ENCODE peak calls at places on chromosomes 13 and 19, in ten cellular contexts. M is fibroblast of the aortic adventitia; C is NCI-H524; Y is astrocyte of the hippocampus; P is kidney tubule cell; B is cardiac muscle cell; E is HS-27A; Q is D341Med; J is effector CD8-positive, alpha-beta T cell; G is activated naive CD4-positive, alpha-beta T cell treated with anti-CD3 and anti-CD28 coated beads, Interleukin-2, amount 10 ng/mL, durations not matched to agents 7 days and 5 days. O is an unnamed sample.

GRCh38 chr19:18868380-18869230 is 27.4 kb downstream of the CERS1 start:
- DNase-seq in M (no peak), C (no peak), Y (peak; percentile 46), P (no peak), B (peak; percentile 25), E (no peak), Q (no peak), J (no peak), G (no peak), O (no peak)

GRCh38 chr19:48090281-48090802 is 20.3 kb downstream of the PLA2G4C start:
- DNase-seq in M (no peak), C (no peak), Y (no peak), P (no peak), B (no peak), E (no peak), Q (no peak), J (no peak), G (no peak), O (no peak)

GRCh38 chr13:26719356-26719945 is 41.1 kb downstream of the GPR12 start:
- DNase-seq in M (peak; percentile 4), C (peak; percentile 95), Y (no peak), P (no peak), B (peak; percentile 6), E (no peak), Q (no peak), J (no peak), G (no peak), O (no peak)

GRCh38 chr13:106446011-106446410 is 89.5 kb downstream of the EFNB2 start:
- DNase-seq in M (no peak), C (no peak), Y (peak; percentile 31), P (peak; percentile 96), B (peak; percentile 19), E (no peak), Q (no peak), J (no peak), G (no peak), O (no peak)

GRCh38 chr19:18899624-18900560 is 3.9 kb upstream of the CERS1 start:
- DNase-seq in M (no peak), C (peak; percentile 14), Y (no peak), P (no peak), B (no peak), E (no peak), Q (no peak), J (no peak), G (no peak), O (no peak)

GRCh38 chr19:13150919-13151604 is 851 bp downstream of the IER2 start:
- DNase-seq in M (no peak), C (no peak), Y (no peak), P (no peak), B (peak; percentile 27), E (no peak), Q (no peak), J (peak; percentile 34), G (peak; percentile 48), O (no peak)

GRCh38 chr13:33649212-33649917 is 168.6 kb upstream of the RFC3 start:
- DNase-seq in M (no peak), C (no peak), Y (no peak), P (no peak), B (no peak), E (no peak), Q (no peak), J (no peak), G (no peak), O (no peak)

GRCh38 chr13:97826421-97826965 is 127.0 kb upstream of the IPO5 start:
- DNase-seq in M (no peak), C (no peak), Y (no peak), P (no peak), B (no peak), E (no peak), Q (no peak), J (no peak), G (no peak), O (no peak)

GRCh38 chr19:17348700-17349099 is 11.3 kb downstream of the GTPBP3 start:
- DNase-seq in M (peak; percentile 69), C (no peak), Y (peak; percentile 81), P (peak; percentile 73), B (peak; percentile 80), E (no peak), Q (no peak), J (no peak), G (no peak), O (no peak)

GRCh38 chr13:45825124-45825650 is 26.4 kb downstream of the SIAH3 start:
- DNase-seq in M (no peak), C (no peak), Y (no peak), P (no peak), B (no peak), E (no peak), Q (no peak), J (no peak), G (no peak), O (no peak)

GRCh38 chr13:72959643-72960042 is 99.2 kb upstream of the KLF5 start:
- DNase-seq in M (peak; percentile 59), C (no peak), Y (no peak), P (no peak), B (peak; percentile 54), E (no peak), Q (no peak), J (no peak), G (no peak), O (no peak)